ENCODE peak calls at places on chromosomes 4 and X, in eight cellular contexts. X is AG09309, N is left kidney, M is SW 1271, P is G401, E is HTR-8/SVneo, F is left lobe of liver, O is T-helper 1 cell. B is an unnamed sample.

GRCh38 chr4:152719856-152720556 is 40.2 kb upstream of the TMEM154 start:
- DNase-seq in X (no peak), N (no peak), M (no peak), P (peak), E (no peak), F (no peak), O (no peak), B (no peak)

GRCh38 chr4:101028886-101029285 is 318.4 kb downstream of the PPP3CA start:
- DNase-seq in X (no peak), N (no peak), M (no peak), P (no peak), E (no peak), F (no peak), O (no peak), B (no peak)

GRCh38 chr4:1075809-1076524 is 37.4 kb downstream of the RNF212 start:
- DNase-seq in X (no peak), N (no peak), M (no peak), P (no peak), E (no peak), F (no peak), O (no peak), B (no peak)

GRCh38 chr4:151417164-151417571 is 8.2 kb downstream of the FHIP1A start:
- DNase-seq in X (no peak), N (no peak), M (no peak), P (no peak), E (no peak), F (no peak), O (no peak), B (no peak)

GRCh38 chr4:180169966-180170365 is 2073.2 kb upstream of the TENM3 start:
- DNase-seq in X (no peak), N (no peak), M (no peak), P (no peak), E (no peak), F (no peak), O (no peak), B (no peak)

GRCh38 chr4:178556796-178557195 is 1114.6 kb upstream of the AGA start:
- DNase-seq in X (no peak), N (no peak), M (no peak), P (no peak), E (no peak), F (no peak), O (no peak), B (no peak)

GRCh38 chrX:12974797-12975669 is at the start of gene TMSB4X:
- DNase-seq in X (no peak), N (peak), M (peak), P (peak), E (no peak), F (peak), O (peak), B (peak)

GRCh38 chr4:109155682-109156243 is 146.7 kb downstream of the COL25A1 start:
- DNase-seq in X (no peak), N (peak), M (no peak), P (no peak), E (no peak), F (no peak), O (no peak), B (no peak)

GRCh38 chrX:109974906-109975655 is 27.8 kb upstream of the TMEM164 start:
- DNase-seq in X (no peak), N (no peak), M (no peak), P (no peak), E (no peak), F (no peak), O (peak), B (no peak)

GRCh38 chrX:48786341-48786800 is at the start of gene GATA1:
- DNase-seq in X (no peak), N (no peak), M (no peak), P (no peak), E (no peak), F (no peak), O (no peak), B (no peak)

GRCh38 chr4:8909548-8909947 is 37.9 kb upstream of the HMX1 start:
- DNase-seq in X (no peak), N (no peak), M (no peak), P (no peak), E (no peak), F (no peak), O (no peak), B (no peak)

GRCh38 chr4:97349468-97350186 is 793.6 kb downstream of the STPG2 start:
- DNase-seq in X (no peak), N (no peak), M (no peak), P (no peak), E (no peak), F (no peak), O (no peak), B (no peak)

GRCh38 chrX:19602866-19603620 is 87.7 kb upstream of the MAP3K15 start:
- DNase-seq in X (peak), N (no peak), M (peak), P (no peak), E (peak), F (no peak), O (no peak), B (no peak)

GRCh38 chrX:104913348-104913747 is 307.1 kb downstream of the TEX13A start:
- DNase-seq in X (no peak), N (peak), M (no peak), P (no peak), E (no peak), F (no peak), O (no peak), B (peak)

GRCh38 chr4:87037921-87038320 is 103.1 kb downstream of the AFF1 start:
- DNase-seq in X (no peak), N (no peak), M (no peak), P (no peak), E (no peak), F (no peak), O (no peak), B (no peak)

GRCh38 chr4:94621491-94622080 is 136.2 kb upstream of the BMPR1B start:
- DNase-seq in X (no peak), N (peak), M (no peak), P (peak), E (peak), F (no peak), O (peak), B (no peak)

B was measured in NCI-H446 treated with DMSO at 0.1 percent for 48 hours.